ENCODE peak calls at places on chromosomes 13 and 19, in seven cellular contexts. Q, F, T, K, L, I and W are unnamed samples.

GRCh38 chr19:53951436-53951835 is 11.3 kb upstream of the CACNG8 start:
- DNase-seq in Q (no peak), F (no peak), T (no peak), K (no peak), I (no peak), L (no peak), W (no peak)

GRCh38 chr19:22832031-22832762 is at the start of gene ZNF723:
- DNase-seq in T (no peak), I (no peak), L (no peak), F (no peak), Q (no peak), K (no peak), W (no peak)

GRCh38 chr19:44677019-44677809 is 5.9 kb downstream of the CEACAM19 start:
- DNase-seq in Q (peak), K (peak), T (peak), F (peak), L (peak), I (peak), W (no peak)

GRCh38 chr13:99572131-99572530 is 70.9 kb downstream of the TM9SF2 start:
- DNase-seq in Q (no peak), T (no peak), K (no peak), I (peak), F (peak), L (no peak), W (no peak)

GRCh38 chr13:38042771-38043170 is 173.2 kb upstream of the TRPC4 start:
- DNase-seq in I (no peak), T (no peak), F (peak), L (no peak), K (no peak), Q (no peak), W (no peak)

GRCh38 chr13:21033866-21034601 is 27.4 kb downstream of the LATS2 start:
- DNase-seq in I (peak), L (no peak), T (peak), K (no peak), Q (no peak), F (no peak), W (no peak)

GRCh38 chr19:15110418-15110815 is 3.2 kb downstream of the SYDE1 start:
- DNase-seq in L (no peak), Q (no peak), I (no peak), F (no peak), T (no peak), K (no peak), W (no peak)

GRCh38 chr13:67299731-67300130 is 69.6 kb upstream of the PCDH9 start:
- DNase-seq in T (no peak), I (no peak), F (peak), K (no peak), Q (no peak), L (no peak), W (no peak)

GRCh38 chr13:43946281-43946680 is 66.6 kb downstream of the LACC1 start:
- DNase-seq in F (no peak), I (no peak), L (no peak), T (no peak), Q (no peak), K (no peak), W (no peak)

GRCh38 chr19:41076286-41076685 is 12.0 kb upstream of the CYP2A13 start:
- DNase-seq in Q (no peak), K (no peak), I (no peak), L (no peak), F (no peak), T (no peak), W (no peak)

GRCh38 chr13:29674532-29674931 is 79.0 kb upstream of the SLC7A1 start:
- DNase-seq in T (peak), L (no peak), K (no peak), Q (no peak), I (no peak), F (peak), W (no peak)

GRCh38 chr13:113216165-113217056 is 7.0 kb downstream of the CUL4A start:
- DNase-seq in T (peak), L (peak), F (peak), K (peak), I (no peak), Q (no peak), W (peak)

GRCh38 chr19:46016426-46017094 is 6.3 kb downstream of the PGLYRP1 start:
- DNase-seq in I (peak), L (peak), F (peak), Q (peak), K (peak), T (peak), W (peak)

GRCh38 chr13:51785592-51786424 is 18.2 kb downstream of the DHRS12 start:
- DNase-seq in K (no peak), I (peak), T (peak), L (peak), F (peak), Q (no peak), W (no peak)

GRCh38 chr13:113976711-113977684 is 3.1 kb upstream of the C13orf46 start:
- DNase-seq in F (peak), I (peak), L (peak), Q (no peak), K (no peak), T (no peak), W (no peak)

GRCh38 chr19:45171211-45171623 is 6.8 kb downstream of the TRAPPC6A start:
- DNase-seq in T (no peak), F (no peak), K (no peak), L (no peak), I (peak), Q (no peak), W (no peak)

GRCh38 chr19:9323557-9323918 is 441 bp upstream of the ZNF559 start:
- DNase-seq in L (peak), I (peak), F (peak), Q (no peak), K (peak), T (no peak), W (no peak)

GRCh38 chr13:61873717-61874116 is 458.1 kb upstream of the PCDH20 start:
- DNase-seq in F (no peak), Q (no peak), L (no peak), I (no peak), T (no peak), K (no peak), W (no peak)
- H2AK5ac ChIP-seq in F (no peak), Q (no peak), L (no peak), I (no peak), T (no peak), K (no peak), W (no peak)

DNA sequence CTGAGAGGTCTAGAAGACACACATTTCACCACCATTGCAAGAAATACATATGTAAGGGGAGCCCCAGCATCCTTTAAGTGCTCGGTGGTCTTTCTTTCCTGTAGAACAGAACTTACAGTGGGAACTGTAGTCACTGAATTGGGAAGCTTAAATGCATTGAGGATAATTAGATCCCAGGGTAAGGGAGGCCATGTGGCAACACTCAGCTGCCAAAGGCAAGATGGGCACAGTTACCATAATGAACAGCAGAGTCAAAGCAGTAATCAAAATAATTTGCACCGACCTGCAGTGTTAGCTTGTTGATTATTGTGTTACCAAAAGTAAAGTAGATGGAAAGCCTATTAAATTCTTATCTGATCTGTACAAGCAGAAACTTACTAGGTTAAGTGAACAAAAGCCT is 291.2 kb upstream of the PCDH20 start:
- DNase-seq in F (no peak), I (no peak), T (no peak), K (no peak), Q (no peak), L (no peak), W (no peak)
- H2AK5ac ChIP-seq in F (no peak), I (no peak), T (no peak), K (no peak), Q (no peak), L (no peak), W (no peak)

GRCh38 chr19:47330466-47330869 is 1.5 kb upstream of the C5AR2 start:
- DNase-seq in L (no peak), I (peak), T (peak), Q (no peak), F (peak), K (no peak), W (no peak)
- H2AK5ac ChIP-seq in L (no peak), I (no peak), T (no peak), Q (no peak), F (no peak), K (no peak), W (no peak)

DNA sequence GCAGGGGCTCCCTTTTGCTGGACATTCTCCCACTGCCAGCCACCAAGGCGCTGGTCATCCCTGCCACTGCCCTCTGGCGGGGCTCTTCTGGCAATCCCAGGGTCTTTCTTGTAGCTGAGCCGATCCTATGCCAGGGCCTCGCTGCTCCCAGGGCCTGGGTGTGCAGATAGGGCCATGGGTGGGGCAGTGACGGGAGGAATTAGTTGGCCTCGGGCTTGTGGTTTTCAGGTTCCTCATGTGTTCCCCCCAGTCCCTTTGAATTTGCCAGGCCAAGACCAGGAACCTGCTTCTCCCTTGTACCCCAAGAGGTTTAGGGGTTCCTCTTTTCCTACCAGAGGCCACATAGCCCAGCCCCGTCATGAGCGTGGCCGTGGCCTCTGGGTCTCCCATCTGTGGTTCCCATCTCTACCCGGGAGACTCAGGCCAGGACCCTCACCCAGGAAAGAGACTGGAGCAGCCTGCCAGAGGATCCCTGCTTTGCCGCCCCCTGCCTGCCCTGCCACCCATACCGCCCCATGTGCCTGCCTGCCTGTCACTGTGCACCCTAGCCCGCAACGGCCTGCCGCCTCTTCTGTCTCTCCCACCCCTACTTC is 26.2 kb downstream of the TMED1 start:
- DNase-seq in L (no peak), F (no peak), Q (no peak), T (no peak), K (no peak), I (no peak), W (no peak)
- H2AK5ac ChIP-seq in L (no peak), F (peak), Q (no peak), T (peak), K (no peak), I (no peak), W (no peak)

DNA sequence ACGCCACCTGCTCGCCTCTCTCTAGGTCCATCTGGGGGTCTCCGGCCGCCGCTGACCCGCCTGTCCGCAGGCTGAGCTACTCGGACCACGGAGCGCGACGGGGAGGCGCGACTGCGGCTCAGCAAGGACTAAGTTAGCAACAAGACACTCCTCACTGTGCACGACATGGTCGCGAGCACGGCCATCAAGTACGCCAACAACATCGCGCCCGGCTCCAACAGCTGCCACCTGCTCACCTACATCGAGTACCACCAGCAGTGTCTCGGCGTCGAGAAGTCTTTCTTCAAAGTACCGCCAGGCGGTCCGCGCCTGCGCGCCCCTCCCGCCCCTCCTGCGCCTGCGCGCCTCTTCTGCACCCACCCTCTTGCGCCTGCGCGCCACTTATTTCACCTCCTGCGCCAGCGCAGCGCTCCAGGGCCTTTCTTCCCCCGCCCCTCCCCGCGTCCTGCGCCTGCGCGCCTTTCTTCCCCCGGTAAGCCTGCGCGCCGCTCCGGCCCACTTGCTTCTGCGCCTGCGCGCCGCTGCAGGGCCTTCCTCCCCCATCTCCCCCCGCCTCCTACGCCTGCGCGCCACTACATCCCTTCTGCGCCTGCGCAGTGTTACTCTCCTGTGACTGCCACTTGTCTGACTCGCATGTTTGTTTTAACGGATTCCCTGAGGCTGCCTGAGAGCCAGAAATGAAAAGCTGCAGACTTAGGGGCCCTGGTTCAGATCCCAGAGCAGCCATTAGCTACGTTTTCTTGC is 63.9 kb downstream of the ACSBG2 start:
- DNase-seq in T (peak), I (peak), Q (peak), F (peak), L (peak), K (peak), W (peak)
- H2AK5ac ChIP-seq in T (no peak), I (peak), Q (no peak), F (peak), L (no peak), K (no peak), W (peak)

DNA sequence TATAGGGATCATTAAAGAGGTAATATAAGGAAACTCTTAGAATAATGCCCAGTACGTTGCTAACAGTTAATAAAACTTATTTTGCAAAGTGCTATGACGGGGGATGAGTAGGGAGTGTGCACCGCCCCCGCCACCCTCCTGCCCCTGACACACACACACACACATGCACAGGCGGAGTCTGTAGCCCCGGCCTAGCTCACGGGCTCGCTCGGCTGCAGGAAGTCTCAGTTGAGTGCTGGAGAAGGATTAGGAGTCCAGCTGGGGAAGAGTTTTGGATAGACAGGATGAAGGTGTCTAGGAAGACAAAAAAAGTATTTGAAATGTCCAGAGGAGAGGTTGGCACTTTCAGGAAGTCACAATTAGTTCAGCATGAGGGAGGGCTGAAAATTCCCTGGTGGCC is 21.5 kb downstream of the GSX1 start:
- DNase-seq in L (no peak), I (no peak), K (no peak), F (no peak), T (no peak), Q (no peak), W (no peak)
- H2AK5ac ChIP-seq in L (no peak), I (no peak), K (no peak), F (no peak), T (no peak), Q (no peak), W (no peak)

GRCh38 chr13:32300406-32300805 is 14.8 kb downstream of the ZAR1L start:
- DNase-seq in L (no peak), K (no peak), I (no peak), T (no peak), Q (no peak), F (no peak), W (no peak)
- H2AK5ac ChIP-seq in L (no peak), K (no peak), I (no peak), T (no peak), Q (no peak), F (no peak), W (no peak)

GRCh38 chr13:95236774-95237173 is 64.5 kb downstream of the ABCC4 start:
- DNase-seq in T (no peak), L (no peak), F (no peak), K (no peak), I (no peak), Q (no peak), W (no peak)
- H2AK5ac ChIP-seq in T (no peak), L (no peak), F (no peak), K (no peak), I (no peak), Q (no peak), W (no peak)

GRCh38 chr19:42285988-42286348 is 16.0 kb upstream of the PRR19 start:
- DNase-seq in F (no peak), L (no peak), Q (no peak), I (no peak), T (no peak), K (no peak), W (no peak)

GRCh38 chr19:42284641-42285341 is 15.7 kb downstream of the CIC start:
- DNase-seq in K (peak), T (peak), L (peak), I (peak), F (no peak), Q (peak), W (peak)

GRCh38 chr19:42284066-42284501 is 15.0 kb downstream of the CIC start:
- DNase-seq in T (peak), K (no peak), L (peak), Q (no peak), I (peak), F (peak), W (peak)

GRCh38 chr19:42286349-42287016 is 15.4 kb upstream of the PRR19 start:
- DNase-seq in T (no peak), Q (no peak), L (no peak), F (peak), K (peak), I (no peak), W (no peak)

GRCh38 chr19:42285546-42285945 is 16.4 kb upstream of the PRR19 start:
- DNase-seq in L (no peak), T (no peak), K (peak), Q (no peak), I (no peak), F (no peak), W (no peak)
- H2AK5ac ChIP-seq in L (no peak), T (peak), K (no peak), Q (no peak), I (no peak), F (peak), W (peak)

DNA sequence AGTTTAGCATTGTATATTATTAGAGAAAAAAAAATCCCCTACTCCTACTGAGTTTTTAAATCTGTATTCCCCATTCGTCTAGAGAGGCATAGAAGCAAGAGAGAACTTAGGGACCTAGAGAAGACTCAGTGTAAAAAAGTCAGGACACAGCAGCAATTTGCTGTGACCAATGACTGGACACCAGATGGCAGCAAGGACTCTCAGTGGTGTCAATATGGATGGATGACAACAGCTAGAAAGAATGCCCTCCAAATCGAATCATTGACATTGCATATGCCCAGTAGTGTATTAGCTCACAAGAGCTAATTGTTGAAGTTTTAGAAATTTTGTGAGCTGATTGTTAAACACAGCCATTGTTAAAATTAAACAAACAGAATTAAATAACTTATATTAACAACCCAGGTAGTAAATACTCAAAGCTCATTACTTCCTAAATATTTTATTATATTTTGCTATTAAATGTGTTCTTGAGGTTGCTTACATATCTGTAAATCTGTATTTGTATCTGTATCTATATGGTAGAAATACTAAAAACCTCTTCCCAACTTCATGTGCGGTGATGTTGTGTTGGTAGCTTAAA is 43.9 kb downstream of the SIAH3 start:
- DNase-seq in L (peak), F (peak), Q (no peak), T (peak), K (peak), I (peak), W (peak)
- H2AK5ac ChIP-seq in L (no peak), F (no peak), Q (no peak), T (no peak), K (no peak), I (no peak), W (no peak)